ENCODE peak calls at places on chromosomes 11 and 22, in five cellular contexts. G is mesendoderm, W is mesenchymal stem cell, S is neuronal stem cell, X is H9. F is an unnamed sample.
A peak's percentile ranks its signal among the peaks of the same experiment; 100 is the strongest.

GRCh38 chr22:26658161-26658560 is 773 bp downstream of the MIAT start:
- DNase-seq in G (peak; percentile 56), W (no peak), S (no peak), X (no peak), F (no peak)

GRCh38 chr11:38593649-38594048 is 1995.6 kb upstream of the RAG2 start:
- DNase-seq in G (no peak), W (peak; percentile 36), S (no peak), X (no peak), F (peak; percentile 48)

GRCh38 chr11:60872952-60873524 is 5.7 kb downstream of the ZP1 start:
- DNase-seq in G (peak; percentile 83), W (peak; percentile 89), S (no peak), X (peak; percentile 64), F (peak; percentile 89)

GRCh38 chr11:119195680-119196079 is 10.4 kb downstream of the NHERF4 start:
- DNase-seq in G (peak; percentile 95), W (peak; percentile 72), S (no peak), X (peak; percentile 96), F (peak; percentile 58)

GRCh38 chr11:45949992-45950407 is 27.5 kb downstream of the LARGE2 start:
- DNase-seq in G (no peak), W (no peak), S (no peak), X (no peak), F (no peak)

GRCh38 chr11:70483077-70483861 is 84.9 kb downstream of the CTTN start:
- DNase-seq in G (peak; percentile 68), W (peak; percentile 38), S (no peak), X (no peak), F (peak; percentile 60)

GRCh38 chr11:68584097-68584496 is 100.2 kb upstream of the GAL start:
- DNase-seq in G (peak; percentile 86), W (no peak), S (peak; percentile 56), X (peak; percentile 82), F (peak; percentile 4)

GRCh38 chr11:128814856-128815705 is 52.0 kb downstream of the KCNJ1 start:
- DNase-seq in G (peak; percentile 97), W (peak; percentile 87), S (peak; percentile 79), X (peak; percentile 88), F (peak; percentile 86)

GRCh38 chr11:16818284-16818683 is 79.8 kb downstream of the C11orf58 start:
- DNase-seq in G (no peak), W (no peak), S (no peak), X (no peak), F (no peak)

GRCh38 chr22:50563410-50564160 is 866 bp upstream of the SYCE3 start:
- DNase-seq in G (no peak), W (no peak), S (no peak), X (no peak), F (no peak)

GRCh38 chr22:49260681-49261580 is 566.7 kb downstream of the BRD1 start:
- DNase-seq in G (no peak), W (no peak), S (no peak), X (no peak), F (no peak)

GRCh38 chr11:5004429-5005274 is 10.0 kb downstream of the OR51L1 start:
- DNase-seq in G (peak; percentile 59), W (peak; percentile 54), S (peak; percentile 46), X (peak; percentile 40), F (peak; percentile 61)

GRCh38 chr11:112584674-112585073 is 324.0 kb upstream of the PLET1 start:
- DNase-seq in G (peak; percentile 56), W (no peak), S (no peak), X (peak; percentile 70), F (no peak)

GRCh38 chr11:108012139-108012725 is 3.5 kb downstream of the CUL5 start:
- DNase-seq in G (no peak), W (no peak), S (no peak), X (no peak), F (no peak)

GRCh38 chr22:22855617-22856308 is 31.9 kb upstream of the IGLL5 start:
- DNase-seq in G (peak; percentile 54), W (no peak), S (no peak), X (peak; percentile 69), F (no peak)

GRCh38 chr11:78426845-78427244 is 9.2 kb upstream of the GAB2 start:
- DNase-seq in G (no peak), W (no peak), S (no peak), X (no peak), F (no peak)

GRCh38 chr11:88421530-88421929 is 84.0 kb upstream of the CTSC start:
- DNase-seq in G (peak; percentile 60), W (peak; percentile 46), S (no peak), X (no peak), F (peak; percentile 48)

GRCh38 chr22:29043906-29044575 is 17.6 kb downstream of the C22orf31 start:
- DNase-seq in G (no peak), W (peak; percentile 84), S (no peak), X (no peak), F (peak; percentile 66)

GRCh38 chr11:93543292-93543977 is at the start of gene SMCO4:
- DNase-seq in G (peak; percentile 91), W (peak; percentile 77), S (peak; percentile 85), X (peak; percentile 93), F (peak; percentile 66)

GRCh38 chr11:102824541-102824940 is 18.9 kb downstream of the MMP3 start:
- DNase-seq in G (no peak), W (no peak), S (no peak), X (no peak), F (no peak)

GRCh38 chr11:6594142-6594768 is 9.2 kb downstream of the RRP8 start:
- DNase-seq in G (no peak), W (no peak), S (no peak), X (no peak), F (no peak)

GRCh38 chr11:120119121-120119520 is 18.8 kb downstream of the TRIM29 start:
- DNase-seq in G (no peak), W (no peak), S (no peak), X (no peak), F (no peak)

DNA sequence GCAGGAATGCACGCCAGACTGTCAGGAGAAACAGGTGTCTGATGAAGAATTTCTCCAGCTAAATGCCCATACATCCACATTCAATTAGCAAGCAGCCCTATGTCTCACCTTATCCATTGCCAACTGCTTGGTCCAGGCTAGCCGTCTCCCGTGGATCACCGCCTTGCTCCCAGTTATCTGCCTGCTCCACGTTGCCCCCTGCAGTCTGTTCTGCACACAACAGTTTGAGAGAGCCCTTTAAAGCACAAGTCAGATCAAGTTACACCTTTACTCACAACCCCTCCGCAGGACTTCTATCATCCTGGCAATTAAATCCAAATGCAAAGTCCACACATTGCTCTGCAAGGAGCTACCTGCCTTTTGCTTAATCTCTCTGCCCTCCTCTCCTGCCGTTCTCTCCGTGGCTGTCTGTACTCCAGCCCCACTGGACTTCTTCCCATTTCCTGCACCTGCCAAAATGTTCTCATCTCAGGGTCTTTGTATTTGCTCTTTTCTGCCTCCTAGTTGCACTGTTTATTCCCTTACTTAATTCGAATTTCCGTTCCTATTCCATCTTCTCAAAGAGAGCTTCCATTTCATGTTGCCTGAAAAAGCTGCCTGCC is 185.3 kb upstream of the LARGE1 start:
- DNase-seq in G (peak; percentile 82), W (no peak), S (peak; percentile 62), X (peak; percentile 85), F (no peak)
- H2BK15ac ChIP-seq in G (no peak overlapping the region), W (no peak overlapping the region), S (no peak overlapping the region), X (no peak overlapping the region), F (no peak overlapping the region)

GRCh38 chr22:19728271-19728670 is 4.9 kb downstream of the GP1BB start:
- DNase-seq in G (no peak), W (no peak), S (no peak), X (no peak), F (no peak)
- H2BK15ac ChIP-seq in G (no peak overlapping the region), W (no peak overlapping the region), S (peak overlapping the region; percentile 77), X (no peak overlapping the region), F (no peak overlapping the region)

GRCh38 chr11:83956119-83956697 is 670.0 kb upstream of the CCDC90B start:
- DNase-seq in G (no peak), W (no peak), S (no peak), X (no peak), F (no peak)
- H2BK15ac ChIP-seq in G (no peak overlapping the region), W (peak overlapping the region; percentile 62), S (no peak overlapping the region), X (no peak overlapping the region), F (no peak overlapping the region)

GRCh38 chr11:110565344-110565684 is 135.6 kb downstream of the FDX1 start:
- DNase-seq in G (peak; percentile 97), W (peak; percentile 49), S (no peak), X (peak; percentile 64), F (peak; percentile 64)
- H2BK15ac ChIP-seq in G (no peak overlapping the region), W (no peak overlapping the region), S (no peak overlapping the region), X (no peak overlapping the region), F (no peak overlapping the region)

DNA sequence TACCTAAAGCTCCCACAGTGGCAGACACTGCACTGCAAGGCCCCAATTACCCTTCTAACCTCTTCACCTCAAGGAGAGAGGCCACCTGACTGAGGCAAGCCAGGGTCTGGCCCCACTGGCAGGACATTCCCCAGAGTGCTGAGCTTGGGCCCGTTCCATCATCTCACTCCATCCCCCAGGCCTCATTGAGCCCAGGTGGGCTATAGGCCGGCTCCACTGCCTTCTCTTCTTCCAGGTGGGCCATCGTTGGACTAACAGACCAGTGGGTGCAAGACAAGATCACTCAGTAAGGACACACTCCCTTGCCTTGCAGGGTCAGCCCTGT is 19.1 kb downstream of the CDC45 start:
- DNase-seq in G (no peak), W (no peak), S (no peak), X (no peak), F (no peak)
- H2BK15ac ChIP-seq in G (no peak overlapping the region), W (no peak overlapping the region), S (no peak overlapping the region), X (no peak overlapping the region), F (no peak overlapping the region)

DNA sequence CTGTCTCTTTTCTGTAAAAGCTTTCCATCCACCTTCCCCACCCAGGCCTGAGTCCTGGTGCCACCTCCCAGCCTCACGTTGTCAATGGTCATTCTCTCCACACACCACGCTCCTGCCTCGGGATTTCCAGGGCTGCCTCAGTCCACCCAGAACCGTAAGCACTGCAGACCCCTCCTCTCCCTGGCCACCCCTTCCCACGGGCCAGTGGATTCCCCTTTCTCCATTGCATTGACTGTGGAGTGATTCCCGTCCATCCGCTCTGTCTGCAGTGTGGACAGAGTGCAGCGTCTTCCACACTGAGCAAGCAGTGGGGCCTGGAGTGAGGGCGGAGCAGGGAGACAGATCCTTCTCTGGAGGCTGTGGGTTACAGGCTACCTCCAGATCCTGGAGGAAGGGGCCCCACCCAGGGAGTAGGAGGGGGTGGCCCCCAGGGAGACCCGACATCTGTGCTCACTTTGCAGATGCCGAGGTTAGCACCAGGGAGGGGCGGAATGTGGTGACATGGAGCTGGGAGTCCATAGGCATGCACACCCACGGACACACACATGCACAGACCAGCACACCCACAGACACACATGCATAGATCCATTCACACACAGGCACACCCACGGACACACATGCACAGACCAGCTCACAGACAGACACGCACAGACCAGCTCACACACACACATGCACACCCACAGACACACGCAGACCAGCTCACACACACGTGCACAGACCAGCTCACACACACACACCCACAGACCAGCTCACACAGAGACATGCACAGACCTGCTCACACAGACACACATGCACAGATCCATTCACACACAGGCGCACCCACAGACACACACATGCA is 109.6 kb upstream of the B3GAT1 start:
- DNase-seq in G (no peak), W (no peak), S (no peak), X (no peak), F (no peak)
- H2BK15ac ChIP-seq in G (no peak overlapping the region), W (no peak overlapping the region), S (no peak overlapping the region), X (no peak overlapping the region), F (no peak overlapping the region)

GRCh38 chr11:288328-289144 is at the start of gene PGGHG:
- DNase-seq in G (no peak), W (peak; percentile 56), S (no peak), X (peak; percentile 33), F (no peak)
- H2BK15ac ChIP-seq in G (no peak within 1 kb of the TSS), W (peak within 1 kb of the TSS; percentile 85), S (peak within 1 kb of the TSS; percentile 92), X (no peak within 1 kb of the TSS), F (no peak within 1 kb of the TSS)